ENCODE peak calls at places on chromosomes 6 and 20, in six cellular contexts. I is tibial artery, O is astrocyte of the spinal cord, B is esophagus squamous epithelium, D is kidney epithelial cell, P is BJ. G is an unnamed sample.

GRCh38 chr20:24991897-24992419 is 593 bp downstream of the APMAP start:
- DNase-seq in I (no peak), O (no peak), B (no peak), D (no peak), P (no peak), G (no peak)

GRCh38 chr6:85672050-85672449 is 29.4 kb upstream of the SYNCRIP start:
- DNase-seq in I (no peak), O (no peak), B (no peak), D (no peak), P (no peak), G (no peak)

GRCh38 chr6:33427585-33428218 is 7.8 kb downstream of the SYNGAP1 start:
- DNase-seq in I (peak; percentile 45), O (no peak), B (no peak), D (no peak), P (no peak), G (no peak)

GRCh38 chr6:154460306-154461071 is 50.0 kb downstream of the CNKSR3 start:
- DNase-seq in I (no peak), O (peak; percentile 70), B (no peak), D (no peak), P (peak; percentile 8), G (no peak)

GRCh38 chr6:110018486-110018885 is 40.4 kb downstream of the GPR6 start:
- DNase-seq in I (no peak), O (no peak), B (no peak), D (no peak), P (no peak), G (no peak)

GRCh38 chr6:144151010-144151727 is 852 bp downstream of the STX11 start:
- DNase-seq in I (no peak), O (peak; percentile 14), B (no peak), D (no peak), P (no peak), G (peak; percentile 28)

GRCh38 chr6:17431581-17431980 is 38.2 kb downstream of the CAP2 start:
- DNase-seq in I (no peak), O (peak; percentile 40), B (no peak), D (no peak), P (no peak), G (no peak)

GRCh38 chr6:153553627-153554026 is 422.5 kb upstream of the RGS17 start:
- DNase-seq in I (no peak), O (no peak), B (no peak), D (no peak), P (no peak), G (no peak)

GRCh38 chr20:24819331-24819965 is 129.6 kb upstream of the CST7 start:
- DNase-seq in I (no peak), O (no peak), B (no peak), D (no peak), P (no peak), G (no peak)

GRCh38 chr6:8400663-8401062 is 34.7 kb downstream of the SLC35B3 start:
- DNase-seq in I (no peak), O (no peak), B (no peak), D (no peak), P (no peak), G (no peak)

GRCh38 chr6:33583591-33584155 is 3.6 kb upstream of the BAK1 start:
- DNase-seq in I (no peak), O (no peak), B (no peak), D (no peak), P (no peak), G (no peak)

GRCh38 chr6:89985744-89986493 is 91.7 kb downstream of the GJA10 start:
- DNase-seq in I (no peak), O (peak; percentile 93), B (no peak), D (no peak), P (peak; percentile 77), G (no peak)

GRCh38 chr6:87514831-87515230 is 42.1 kb downstream of the SLC35A1 start:
- DNase-seq in I (no peak), O (no peak), B (no peak), D (no peak), P (no peak), G (peak; percentile 12)

GRCh38 chr6:116467514-116467913 is 6.3 kb downstream of the CALHM6 start:
- DNase-seq in I (no peak), O (no peak), B (no peak), D (no peak), P (no peak), G (no peak)

GRCh38 chr6:89895273-89895874 is 1.1 kb downstream of the GJA10 start:
- DNase-seq in I (no peak), O (peak; percentile 72), B (no peak), D (peak; percentile 42), P (no peak), G (peak; percentile 10)

GRCh38 chr6:45630801-45631200 is 253.1 kb upstream of the SUPT3H start:
- DNase-seq in I (no peak), O (no peak), B (no peak), D (no peak), P (peak; percentile 47), G (no peak)

GRCh38 chr20:31475032-31475431 is at the start of the genes DEFB124 and REM1:
- DNase-seq in I (peak; percentile 43), O (no peak), B (no peak), D (no peak), P (no peak), G (no peak)

GRCh38 chr6:81834141-81834621 is 81.7 kb upstream of the TENT5A start:
- DNase-seq in I (no peak), O (peak; percentile 59), B (no peak), D (peak; percentile 9), P (peak; percentile 60), G (no peak)

GRCh38 chr6:89986650-89987074 is 92.4 kb downstream of the GJA10 start:
- DNase-seq in I (no peak), O (peak; percentile 62), B (no peak), D (no peak), P (peak; percentile 27), G (no peak)

GRCh38 chr6:14865609-14866100 is 380.2 kb upstream of the JARID2 start:
- DNase-seq in I (no peak), O (peak; percentile 28), B (no peak), D (no peak), P (no peak), G (no peak)

GRCh38 chr20:49386848-49387605 is 95.4 kb downstream of the KCNB1 start:
- DNase-seq in I (no peak), O (no peak), B (no peak), D (no peak), P (no peak), G (no peak)

GRCh38 chr20:63941282-63942060 is 14.7 kb downstream of the UCKL1 start:
- DNase-seq in I (peak; percentile 64), O (no peak), B (peak; percentile 55), D (no peak), P (no peak), G (peak; percentile 94)

GRCh38 chr6:111427341-111428116 is 55.5 kb downstream of the REV3L start:
- DNase-seq in I (no peak), O (peak; percentile 86), B (no peak), D (peak; percentile 38), P (peak; percentile 55), G (peak; percentile 33)

GRCh38 chr20:22577515-22578220 is 6.7 kb downstream of the FOXA2 start:
- DNase-seq in I (no peak), O (no peak), B (no peak), D (no peak), P (no peak), G (no peak)

GRCh38 chr20:22579119-22579427 is 5.3 kb downstream of the FOXA2 start:
- DNase-seq in I (no peak), O (no peak), B (no peak), D (no peak), P (no peak), G (no peak)

GRCh38 chr20:22576733-22577514 is 7.4 kb downstream of the FOXA2 start:
- DNase-seq in I (no peak), O (no peak), B (no peak), D (no peak), P (no peak), G (no peak)

GRCh38 chr20:22579711-22580697 is 4.4 kb downstream of the FOXA2 start:
- DNase-seq in I (no peak), O (no peak), B (no peak), D (no peak), P (no peak), G (no peak)

GRCh38 chr20:22578221-22579118 is 5.9 kb downstream of the FOXA2 start:
- DNase-seq in I (no peak), O (no peak), B (no peak), D (no peak), P (no peak), G (no peak)
- H3K4me3 ChIP-seq in I (no peak overlapping the region), O (no peak overlapping the region), B (no peak overlapping the region), D (no peak overlapping the region), P (no peak overlapping the region), G (no peak overlapping the region)

DNA sequence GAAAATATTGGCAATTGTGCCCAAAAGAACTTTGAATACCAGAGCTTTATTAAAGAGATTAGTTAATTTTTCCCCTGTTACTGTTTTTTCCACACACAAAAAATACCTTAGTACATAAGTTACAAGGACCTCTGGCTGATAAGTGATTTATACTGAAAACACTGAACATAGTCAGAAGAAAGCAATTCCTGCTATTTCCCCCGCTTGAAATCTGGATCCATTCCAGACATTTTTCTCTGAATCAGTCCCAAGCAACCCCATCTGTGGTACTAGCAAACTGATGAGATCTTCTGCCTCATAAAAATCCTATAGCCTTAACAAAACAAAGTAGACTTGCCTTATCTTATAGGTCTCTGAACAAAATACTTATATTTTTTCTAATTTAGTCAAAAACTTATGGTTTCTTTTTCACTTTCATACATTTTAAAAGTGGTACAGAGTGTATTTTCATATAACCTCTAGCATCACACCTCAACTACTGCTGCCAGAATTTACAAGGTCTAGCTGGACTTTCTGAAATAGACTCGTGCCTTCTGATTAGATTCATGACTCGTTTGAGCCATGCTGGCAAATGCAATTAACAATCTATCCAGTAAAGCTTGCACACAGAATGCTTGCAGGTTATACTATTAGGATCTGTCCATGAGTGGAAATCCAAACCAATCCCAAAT is 111.9 kb downstream of the TBX18 start:
- DNase-seq in I (no peak), O (peak; percentile 91), B (no peak), D (peak; percentile 61), P (peak; percentile 78), G (no peak)
- H3K4me3 ChIP-seq in I (no peak overlapping the region), O (no peak overlapping the region), B (no peak overlapping the region), D (no peak overlapping the region), P (no peak overlapping the region), G (no peak overlapping the region)

DNA sequence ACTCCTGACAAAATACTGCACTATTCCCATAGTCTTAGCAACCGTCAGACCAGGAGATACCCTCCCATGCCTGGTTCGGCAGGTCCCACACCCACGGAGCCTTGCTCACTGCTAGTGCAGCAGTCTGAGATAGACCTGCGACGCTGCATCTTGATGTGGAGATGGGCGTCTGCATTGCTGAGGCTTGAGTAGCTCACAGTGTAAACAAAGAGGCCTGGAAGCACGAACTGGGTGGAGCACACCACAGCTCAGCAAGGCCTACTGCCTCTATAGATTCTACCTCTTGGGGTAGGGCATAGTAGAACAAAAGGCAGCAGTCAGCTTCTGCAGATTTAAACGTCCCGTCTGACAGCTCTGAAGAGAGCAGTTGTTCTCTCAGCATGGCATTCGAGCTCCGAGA is 25.4 kb downstream of the TMEM244 start:
- DNase-seq in I (no peak), O (no peak), B (no peak), D (no peak), P (no peak), G (no peak)
- H3K4me3 ChIP-seq in I (no peak overlapping the region), O (no peak overlapping the region), B (no peak overlapping the region), D (no peak overlapping the region), P (no peak overlapping the region), G (no peak overlapping the region)

DNA sequence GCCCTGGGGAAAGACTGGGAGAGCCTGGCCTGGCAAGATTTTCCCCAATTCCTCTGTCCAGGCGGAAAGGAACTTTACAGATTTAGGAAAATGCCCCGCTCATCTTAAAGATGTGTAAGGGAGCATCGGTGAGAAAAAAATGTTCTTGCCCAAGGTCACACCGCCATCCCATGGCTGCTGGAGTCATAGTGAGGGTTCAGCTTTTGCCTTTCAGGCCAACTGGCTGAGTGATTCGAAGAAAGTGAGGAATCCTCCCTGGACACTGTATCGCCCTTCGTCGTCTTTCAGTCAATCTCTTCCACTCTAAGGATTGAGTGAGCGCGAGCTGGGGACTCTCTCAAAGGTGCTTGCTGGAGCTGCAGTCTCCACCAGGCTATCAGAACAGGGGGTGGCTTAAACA is 1.4 kb downstream of the WFDC2 start:
- DNase-seq in I (no peak), O (no peak), B (no peak), D (no peak), P (no peak), G (no peak)
- H3K4me3 ChIP-seq in I (peak overlapping the region; percentile 63), O (no peak overlapping the region), B (peak overlapping the region; percentile 49), D (peak overlapping the region; percentile 41), P (peak overlapping the region; percentile 20), G (no peak overlapping the region)